ENCODE peak calls at places on chromosome 7, in six cellular contexts. One of them, this sample, is unnamed.

GRCh38 chr7:73438547-73439245 is 5.1 kb downstream of the FZD9 start:
- DNase-seq in K562: no peak
- DNase-seq in NB4: no peak
- DNase-seq in HepG2: no peak
- DNase-seq in A549: no peak
- DNase-seq in GM12878: no peak
- DNase-seq in this sample: no peak

GRCh38 chr7:41047789-41048191 is 655.1 kb downstream of the INHBA start:
- DNase-seq in GM12878: no peak
- DNase-seq in NB4: no peak
- DNase-seq in K562: no peak
- DNase-seq in HepG2: no peak
- DNase-seq in A549: no peak
- DNase-seq in this sample: no peak

GRCh38 chr7:70432567-70433001 is 699.4 kb upstream of the GALNT17 start:
- DNase-seq in NB4: no peak
- DNase-seq in GM12878: no peak
- DNase-seq in HepG2: no peak
- DNase-seq in A549: no peak
- DNase-seq in K562: no peak
- DNase-seq in this sample: no peak

GRCh38 chr7:2802082-2802481 is 42.0 kb downstream of the GNA12 start:
- DNase-seq in A549: no peak
- DNase-seq in GM12878: no peak
- DNase-seq in HepG2: no peak
- DNase-seq in NB4: no peak
- DNase-seq in K562: no peak
- DNase-seq in this sample: peak

GRCh38 chr7:149423441-149423970 is 37.4 kb downstream of the ZNF777 start:
- DNase-seq in NB4: no peak
- DNase-seq in HepG2: no peak
- DNase-seq in A549: no peak
- DNase-seq in GM12878: no peak
- DNase-seq in K562: no peak
- DNase-seq in this sample: peak

GRCh38 chr7:30931927-30932540 is 20.4 kb downstream of the AQP1 start:
- DNase-seq in A549: no peak
- DNase-seq in GM12878: no peak
- DNase-seq in K562: peak
- DNase-seq in HepG2: no peak
- DNase-seq in NB4: no peak
- DNase-seq in this sample: no peak

GRCh38 chr7:48887500-48887899 is 36.8 kb upstream of the CDC14C start:
- DNase-seq in GM12878: no peak
- DNase-seq in K562: no peak
- DNase-seq in HepG2: no peak
- DNase-seq in NB4: no peak
- DNase-seq in A549: no peak
- DNase-seq in this sample: no peak

GRCh38 chr7:57403601-57404342 is 46.2 kb upstream of the ZNF716 start:
- DNase-seq in NB4: peak
- DNase-seq in HepG2: no peak
- DNase-seq in GM12878: no peak
- DNase-seq in K562: peak
- DNase-seq in A549: no peak
- DNase-seq in this sample: no peak

GRCh38 chr7:92178928-92179373 is at the start of gene LRRD1:
- DNase-seq in NB4: peak
- DNase-seq in GM12878: peak
- DNase-seq in K562: peak
- DNase-seq in A549: peak
- DNase-seq in HepG2: peak
- DNase-seq in this sample: peak

GRCh38 chr7:139016931-139017511 is 18.8 kb downstream of the ZC3HAV1L start:
- DNase-seq in HepG2: peak
- DNase-seq in NB4: peak
- DNase-seq in A549: peak
- DNase-seq in GM12878: no peak
- DNase-seq in K562: peak
- DNase-seq in this sample: peak

GRCh38 chr7:42694894-42695553 is 216.8 kb downstream of the C7orf25 start:
- DNase-seq in GM12878: no peak
- DNase-seq in A549: no peak
- DNase-seq in HepG2: no peak
- DNase-seq in NB4: no peak
- DNase-seq in K562: no peak
- DNase-seq in this sample: no peak

GRCh38 chr7:55019329-55019690 is 493 bp downstream of the EGFR start:
- DNase-seq in GM12878: no peak
- DNase-seq in K562: no peak
- DNase-seq in NB4: no peak
- DNase-seq in HepG2: no peak
- DNase-seq in A549: peak
- DNase-seq in this sample: peak

GRCh38 chr7:23206511-23206867 is 24.6 kb downstream of the NUP42 start:
- DNase-seq in NB4: no peak
- DNase-seq in A549: no peak
- DNase-seq in GM12878: no peak
- DNase-seq in HepG2: no peak
- DNase-seq in K562: no peak
- DNase-seq in this sample: no peak

GRCh38 chr7:3245077-3245476 is 56.0 kb upstream of the SDK1 start:
- DNase-seq in NB4: no peak
- DNase-seq in GM12878: no peak
- DNase-seq in A549: no peak
- DNase-seq in K562: no peak
- DNase-seq in HepG2: no peak
- DNase-seq in this sample: no peak

GRCh38 chr7:38630720-38631673 is at the start of gene AMPH:
- DNase-seq in A549: no peak
- DNase-seq in NB4: no peak
- DNase-seq in K562: no peak
- DNase-seq in HepG2: no peak
- DNase-seq in GM12878: no peak
- DNase-seq in this sample: peak

GRCh38 chr7:30224511-30225031 is 59.8 kb upstream of the ZNRF2 start:
- DNase-seq in GM12878: peak
- DNase-seq in A549: no peak
- DNase-seq in K562: no peak
- DNase-seq in HepG2: no peak
- DNase-seq in NB4: peak
- DNase-seq in this sample: no peak

GRCh38 chr7:78585958-78586357 is 787.4 kb downstream of the PHTF2 start:
- DNase-seq in NB4: peak
- DNase-seq in A549: no peak
- DNase-seq in K562: no peak
- DNase-seq in GM12878: no peak
- DNase-seq in HepG2: no peak
- DNase-seq in this sample: no peak

GRCh38 chr7:18548569-18548968 is 53.0 kb downstream of the HDAC9 start:
- DNase-seq in A549: no peak
- DNase-seq in HepG2: no peak
- DNase-seq in NB4: no peak
- DNase-seq in K562: no peak
- DNase-seq in GM12878: no peak
- DNase-seq in this sample: no peak

GRCh38 chr7:125606661-125607060 is 677.0 kb upstream of the POT1 start:
- DNase-seq in A549: no peak
- DNase-seq in GM12878: no peak
- DNase-seq in K562: no peak
- DNase-seq in NB4: no peak
- DNase-seq in HepG2: no peak
- DNase-seq in this sample: no peak

GRCh38 chr7:125602441-125602840 is 672.8 kb upstream of the POT1 start:
- DNase-seq in NB4: no peak
- DNase-seq in K562: no peak
- DNase-seq in A549: no peak
- DNase-seq in HepG2: no peak
- DNase-seq in GM12878: no peak
- DNase-seq in this sample: no peak

GRCh38 chr7:125599387-125599786 is 669.8 kb upstream of the POT1 start:
- DNase-seq in NB4: no peak
- DNase-seq in K562: peak
- DNase-seq in A549: no peak
- DNase-seq in GM12878: no peak
- DNase-seq in HepG2: no peak
- DNase-seq in this sample: no peak

GRCh38 chr7:125605241-125605640 is 675.6 kb upstream of the POT1 start:
- DNase-seq in NB4: no peak
- DNase-seq in K562: peak
- DNase-seq in A549: no peak
- DNase-seq in GM12878: no peak
- DNase-seq in HepG2: no peak
- DNase-seq in this sample: no peak
- TF ChIP-seq MYC in NB4: no peak
- TF ChIP-seq MYC in K562: no peak
- TF ChIP-seq MYC in A549: no peak
- TF ChIP-seq MYC in GM12878: no peak
- TF ChIP-seq MYC in HepG2: no peak
- TF ChIP-seq MYC in this sample: no peak

DNA sequence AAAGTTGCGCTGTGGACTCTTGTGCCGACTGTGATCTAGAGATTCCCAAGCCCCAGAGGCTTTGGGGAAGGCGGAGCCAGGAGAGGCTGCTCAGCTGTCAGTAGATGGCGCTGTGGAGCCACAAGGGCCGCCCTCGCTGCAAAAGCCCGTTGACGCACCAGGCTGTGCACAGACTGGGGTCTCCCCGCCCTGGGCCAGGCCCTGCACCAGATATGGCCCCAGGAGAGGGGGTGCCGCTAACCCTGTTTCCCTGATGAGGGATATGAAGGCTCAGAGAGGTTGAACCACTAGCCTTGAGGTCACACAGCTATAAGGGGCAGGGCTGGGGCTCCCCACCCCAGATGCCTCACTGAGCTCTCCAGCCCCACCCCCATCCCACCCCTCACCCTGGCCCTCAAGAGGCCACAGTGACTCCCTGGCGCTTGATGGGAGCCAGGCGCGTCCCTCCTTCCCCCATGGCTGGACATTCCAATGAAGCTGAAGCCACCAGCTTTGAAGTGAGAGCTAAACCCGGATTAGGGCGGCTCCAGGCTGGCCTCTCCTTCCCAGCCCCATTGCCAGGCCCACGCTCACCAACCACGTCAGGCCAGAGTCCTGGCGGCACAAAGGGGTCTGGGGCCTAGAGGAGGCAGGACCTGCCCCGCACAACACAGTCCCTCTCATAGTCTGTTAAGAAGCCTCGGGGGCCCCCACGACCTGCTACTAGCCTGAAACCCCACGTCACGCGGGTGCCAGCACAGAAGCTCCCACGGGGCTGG is 26.4 kb downstream of the MYL10 start:
- DNase-seq in A549: peak
- DNase-seq in K562: peak
- DNase-seq in GM12878: peak
- DNase-seq in NB4: peak
- DNase-seq in HepG2: peak
- DNase-seq in this sample: peak
- TF ChIP-seq MYC in A549: no peak
- TF ChIP-seq MYC in K562: peak
- TF ChIP-seq MYC in GM12878: no peak
- TF ChIP-seq MYC in NB4: peak
- TF ChIP-seq MYC in HepG2: no peak
- TF ChIP-seq MYC in this sample: no peak

DNA sequence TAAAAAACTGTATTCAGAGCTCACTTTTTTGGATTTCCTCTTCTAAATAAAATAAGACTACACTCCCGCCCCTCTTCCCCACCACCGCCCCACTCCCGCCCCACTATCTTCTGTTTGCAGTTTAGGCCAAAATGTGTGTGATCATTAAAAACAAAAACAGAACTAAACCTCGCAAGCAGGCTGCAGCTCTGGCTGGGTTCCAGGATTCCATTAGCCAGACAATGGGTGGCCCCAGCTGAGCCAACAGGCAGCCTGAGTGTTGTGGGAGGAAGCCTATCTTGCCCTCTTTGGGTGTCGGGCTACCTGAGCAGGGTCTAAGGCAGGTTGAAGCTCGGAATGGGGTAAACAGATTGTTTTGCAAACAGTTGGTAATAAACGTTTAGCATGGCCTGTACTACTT is 41.7 kb downstream of the ARL4A start:
- DNase-seq in NB4: peak
- DNase-seq in GM12878: no peak
- DNase-seq in A549: no peak
- DNase-seq in K562: peak
- DNase-seq in HepG2: peak
- DNase-seq in this sample: peak
- TF ChIP-seq MYC in NB4: no peak
- TF ChIP-seq MYC in GM12878: no peak
- TF ChIP-seq MYC in A549: no peak
- TF ChIP-seq MYC in K562: peak
- TF ChIP-seq MYC in HepG2: no peak
- TF ChIP-seq MYC in this sample: no peak

DNA sequence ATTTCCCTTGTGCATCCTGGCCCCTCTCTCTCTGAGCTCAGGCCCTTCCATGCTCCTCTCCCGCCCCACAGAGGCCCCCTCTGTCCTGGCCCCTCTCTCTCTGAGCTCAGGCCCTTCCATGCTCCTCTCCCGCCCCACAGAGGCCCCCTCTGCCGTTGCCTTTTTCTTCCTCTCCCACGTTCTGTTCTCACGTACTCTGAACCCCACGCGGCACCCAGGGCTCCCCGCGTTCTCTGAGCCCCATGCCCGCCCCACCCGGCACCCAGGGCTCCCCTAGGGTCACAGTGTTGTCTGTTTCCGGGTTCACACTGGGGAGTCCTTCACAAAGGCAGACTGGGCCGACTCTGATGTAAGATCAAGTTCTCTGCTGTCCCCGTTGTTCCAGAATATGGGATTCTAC is 336.8 kb downstream of the DNAJB6 start:
- DNase-seq in A549: no peak
- DNase-seq in NB4: no peak
- DNase-seq in K562: no peak
- DNase-seq in HepG2: no peak
- DNase-seq in GM12878: no peak
- DNase-seq in this sample: no peak
- TF ChIP-seq MYC in A549: no peak
- TF ChIP-seq MYC in NB4: no peak
- TF ChIP-seq MYC in K562: no peak
- TF ChIP-seq MYC in HepG2: no peak
- TF ChIP-seq MYC in GM12878: no peak
- TF ChIP-seq MYC in this sample: no peak

GRCh38 chr7:80114159-80114558 is 20.5 kb upstream of the GNAI1 start:
- DNase-seq in NB4: no peak
- DNase-seq in K562: no peak
- DNase-seq in GM12878: no peak
- DNase-seq in HepG2: no peak
- DNase-seq in A549: no peak
- DNase-seq in this sample: no peak
- TF ChIP-seq MYC in NB4: no peak
- TF ChIP-seq MYC in K562: no peak
- TF ChIP-seq MYC in GM12878: no peak
- TF ChIP-seq MYC in HepG2: no peak
- TF ChIP-seq MYC in A549: no peak
- TF ChIP-seq MYC in this sample: no peak

GRCh38 chr7:135620980-135621850 is 41.1 kb upstream of the STMP1 start:
- DNase-seq in HepG2: peak
- DNase-seq in GM12878: no peak
- DNase-seq in NB4: peak
- DNase-seq in A549: peak
- DNase-seq in K562: peak
- DNase-seq in this sample: peak
- TF ChIP-seq MYC in HepG2: no peak
- TF ChIP-seq MYC in GM12878: no peak
- TF ChIP-seq MYC in NB4: no peak
- TF ChIP-seq MYC in A549: no peak
- TF ChIP-seq MYC in K562: no peak
- TF ChIP-seq MYC in this sample: no peak

This sample was measured in endothelial cell of umbilical vein.